ENCODE peak calls at places on chromosomes 5 and 9, in six cellular contexts. A is K562, J is H1, N is HepG2, G is SK-N-SH, F is GM12878. L is an unnamed sample.

GRCh38 chr9:97388721-97389238 is 23.1 kb upstream of the TDRD7 start:
- DNase-seq in G (no peak), N (no peak), A (no peak), J (no peak), F (peak), L (no peak)

GRCh38 chr9:116411506-116411905 is 257.9 kb downstream of the PAPPA start:
- DNase-seq in G (no peak), A (no peak), F (no peak), N (no peak), J (no peak), L (no peak)

GRCh38 chr9:131701789-131702337 is 38.0 kb downstream of the RAPGEF1 start:
- DNase-seq in F (no peak), G (no peak), J (no peak), N (no peak), A (no peak), L (no peak)

GRCh38 chr5:78727786-78728761 is 79.5 kb upstream of the LHFPL2 start:
- DNase-seq in N (peak), J (no peak), G (no peak), F (peak), A (no peak), L (peak)

GRCh38 chr9:108444400-108445358 is 411.1 kb downstream of the ACTL7B start:
- DNase-seq in N (peak), J (no peak), G (no peak), F (no peak), A (no peak), L (peak)

GRCh38 chr5:72392326-72392733 is 72.2 kb downstream of the PTCD2 start:
- DNase-seq in A (no peak), F (no peak), J (no peak), G (no peak), N (no peak), L (no peak)

GRCh38 chr5:110917161-110917875 is 154.2 kb upstream of the TSLP start:
- DNase-seq in A (no peak), J (no peak), G (no peak), N (no peak), F (no peak), L (no peak)

GRCh38 chr9:38160613-38161215 is 91.7 kb upstream of the SHB start:
- DNase-seq in G (peak), J (peak), A (peak), F (no peak), N (peak), L (peak)

GRCh38 chr5:77262685-77263084 is 52.2 kb downstream of the PDE8B start:
- DNase-seq in J (no peak), G (no peak), F (no peak), A (no peak), N (no peak), L (no peak)

GRCh38 chr5:138869763-138870500 is 5.2 kb downstream of the LRRTM2 start:
- DNase-seq in F (no peak), N (no peak), J (no peak), A (no peak), G (no peak), L (no peak)

GRCh38 chr9:74496819-74497749 is at the start of gene RORB:
- DNase-seq in G (peak), A (peak), N (no peak), J (peak), F (no peak), L (no peak)
- TF ChIP-seq USF2 in G (no peak), A (no peak), N (no peak), J (no peak), F (no peak), L (no peak)

DNA sequence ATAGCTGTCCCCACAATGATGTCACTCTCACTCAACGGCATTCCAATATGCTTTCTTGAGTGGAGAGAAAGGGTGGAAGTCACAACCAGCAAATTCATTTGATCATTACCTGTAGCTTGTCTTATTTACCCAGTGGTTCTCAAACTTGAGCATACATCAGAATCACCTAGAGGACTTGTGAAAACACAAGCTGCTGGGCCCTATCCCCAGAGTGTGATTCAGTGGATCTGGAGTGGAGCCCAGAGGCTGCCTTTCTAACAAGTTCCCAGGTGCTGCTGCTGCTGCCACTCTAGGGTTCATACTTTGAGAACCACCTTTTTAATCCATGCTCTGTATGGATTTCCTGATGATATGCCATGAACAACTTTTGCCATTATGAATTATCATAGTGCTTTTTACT is 94.7 kb downstream of the KLHL3 start:
- DNase-seq in A (no peak), N (no peak), F (no peak), G (no peak), J (no peak), L (no peak)
- TF ChIP-seq RAD21 in A (no peak), N (no peak), F (no peak), G (no peak), J (no peak), L (no peak)

GRCh38 chr5:135213466-135214239 is 179.6 kb upstream of the PITX1 start:
- DNase-seq in A (no peak), J (peak), G (no peak), F (no peak), N (no peak), L (no peak)
- TF ChIP-seq MAX in A (no peak), J (no peak), G (no peak), F (no peak), N (no peak), L (no peak)

GRCh38 chr9:95270790-95271189 is 46.7 kb downstream of the FANCC start:
- DNase-seq in A (no peak), J (no peak), N (no peak), G (no peak), F (no peak), L (no peak)

GRCh38 chr9:95265960-95266359 is 51.5 kb downstream of the FANCC start:
- DNase-seq in G (no peak), N (no peak), F (no peak), A (no peak), J (no peak), L (no peak)

GRCh38 chr9:95266649-95267048 is 50.9 kb downstream of the FANCC start:
- DNase-seq in J (no peak), N (no peak), A (no peak), F (peak), G (no peak), L (no peak)

GRCh38 chr9:95264954-95265615 is 52.4 kb downstream of the FANCC start:
- DNase-seq in N (no peak), F (no peak), A (peak), J (no peak), G (no peak), L (no peak)

GRCh38 chr9:95268681-95269080 is 48.8 kb downstream of the FANCC start:
- DNase-seq in N (peak), G (peak), A (peak), F (no peak), J (no peak), L (peak)
- TF ChIP-seq USF2 in N (no peak), G (no peak), A (no peak), F (no peak), J (no peak), L (no peak)

GRCh38 chr9:137618105-137619067 is at the start of gene EHMT1:
- DNase-seq in A (peak), F (peak), J (peak), G (peak), N (peak), L (peak)

GRCh38 chr9:137626448-137626847 is 7.6 kb downstream of the EHMT1 start:
- DNase-seq in F (no peak), A (no peak), G (no peak), J (no peak), N (no peak), L (no peak)

GRCh38 chr9:137619240-137620090 is 660 bp downstream of the EHMT1 start:
- DNase-seq in G (no peak), J (no peak), N (no peak), F (no peak), A (peak), L (no peak)

GRCh38 chr9:137620581-137620980 is 1.8 kb downstream of the EHMT1 start:
- DNase-seq in N (no peak), F (no peak), A (no peak), J (no peak), G (no peak), L (no peak)

DNA sequence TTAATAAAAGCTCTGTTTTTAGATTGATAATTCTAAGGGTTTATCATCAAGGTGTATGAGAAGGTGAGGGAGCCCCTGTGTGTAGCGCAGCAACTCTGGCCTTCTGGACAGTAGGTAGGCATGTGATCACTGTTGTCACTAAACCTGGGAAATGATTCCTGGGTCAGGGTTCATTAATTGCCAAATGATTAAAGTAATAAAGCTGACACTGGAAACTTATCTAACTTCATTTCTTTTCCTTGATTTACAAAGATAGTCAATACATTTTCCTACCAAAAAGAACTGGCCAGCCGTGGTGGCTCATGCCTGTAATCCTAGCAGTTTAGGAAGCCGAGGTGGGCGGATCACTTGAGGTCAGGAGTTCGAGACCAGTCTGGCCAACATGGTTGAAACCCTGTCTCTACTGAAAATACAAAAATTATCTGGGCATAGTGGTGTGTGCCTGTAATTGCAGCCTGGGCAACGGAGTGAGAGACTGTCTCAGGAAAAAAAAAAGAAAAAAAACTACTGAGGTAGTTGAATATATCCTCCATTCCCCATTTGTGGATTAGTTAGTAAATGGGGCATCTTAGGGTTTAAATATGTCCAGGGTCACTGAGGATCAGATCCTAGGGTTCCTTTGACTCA is 2.4 kb downstream of the EHMT1 start:
- DNase-seq in A (no peak), J (no peak), N (no peak), G (no peak), F (no peak), L (no peak)
- TF ChIP-seq RAD21 in A (no peak), J (no peak), N (no peak), G (no peak), F (peak), L (no peak)